ENCODE peak calls at places on chromosome 5, in ten cellular contexts. One of them, this sample, is unnamed.

GRCh38 chr5:36874465-36874864 is 2.1 kb upstream of the NIPBL start:
- DNase-seq in A549: no peak
- DNase-seq in H1: no peak
- DNase-seq in tibial nerve: no peak
- DNase-seq in K562: no peak
- DNase-seq in sigmoid colon: no peak
- DNase-seq in suprapubic skin: no peak
- DNase-seq in stomach: no peak
- DNase-seq in HepG2: no peak
- DNase-seq in ovary: no peak
- DNase-seq in this sample: no peak

GRCh38 chr5:123805300-123805699 is 293.3 kb downstream of the CSNK1G3 start:
- DNase-seq in A549: no peak
- DNase-seq in H1: no peak
- DNase-seq in tibial nerve: no peak
- DNase-seq in K562: no peak
- DNase-seq in sigmoid colon: no peak
- DNase-seq in suprapubic skin: no peak
- DNase-seq in stomach: no peak
- DNase-seq in HepG2: no peak
- DNase-seq in ovary: no peak
- DNase-seq in this sample: no peak

GRCh38 chr5:99187611-99188010 is 258.8 kb upstream of the CHD1 start:
- DNase-seq in A549: no peak
- DNase-seq in H1: no peak
- DNase-seq in tibial nerve: no peak
- DNase-seq in K562: no peak
- DNase-seq in sigmoid colon: no peak
- DNase-seq in suprapubic skin: no peak
- DNase-seq in stomach: no peak
- DNase-seq in HepG2: no peak
- DNase-seq in ovary: no peak
- DNase-seq in this sample: no peak

GRCh38 chr5:15791859-15792258 is 291.9 kb downstream of the FBXL7 start:
- DNase-seq in A549: no peak
- DNase-seq in H1: no peak
- DNase-seq in tibial nerve: no peak
- DNase-seq in K562: no peak
- DNase-seq in sigmoid colon: no peak
- DNase-seq in suprapubic skin: no peak
- DNase-seq in stomach: no peak
- DNase-seq in HepG2: no peak
- DNase-seq in ovary: no peak
- DNase-seq in this sample: no peak

GRCh38 chr5:132422720-132423442 is 53.4 kb downstream of the SLC22A5 start:
- DNase-seq in A549: peak
- DNase-seq in H1: no peak
- DNase-seq in tibial nerve: no peak
- DNase-seq in K562: peak
- DNase-seq in sigmoid colon: no peak
- DNase-seq in suprapubic skin: no peak
- DNase-seq in stomach: peak
- DNase-seq in HepG2: peak
- DNase-seq in ovary: no peak
- DNase-seq in this sample: no peak

GRCh38 chr5:66843065-66843464 is 246.9 kb downstream of the MAST4 start:
- DNase-seq in A549: no peak
- DNase-seq in H1: no peak
- DNase-seq in tibial nerve: no peak
- DNase-seq in K562: no peak
- DNase-seq in sigmoid colon: no peak
- DNase-seq in suprapubic skin: no peak
- DNase-seq in stomach: no peak
- DNase-seq in HepG2: no peak
- DNase-seq in ovary: no peak
- DNase-seq in this sample: no peak

GRCh38 chr5:77175235-77175634 is 35.2 kb upstream of the PDE8B start:
- DNase-seq in A549: no peak
- DNase-seq in H1: no peak
- DNase-seq in tibial nerve: no peak
- DNase-seq in K562: no peak
- DNase-seq in sigmoid colon: no peak
- DNase-seq in suprapubic skin: no peak
- DNase-seq in stomach: no peak
- DNase-seq in HepG2: no peak
- DNase-seq in ovary: no peak
- DNase-seq in this sample: no peak

GRCh38 chr5:53368516-53368915 is 111.9 kb upstream of the FST start:
- DNase-seq in A549: peak
- DNase-seq in H1: no peak
- DNase-seq in tibial nerve: no peak
- DNase-seq in K562: no peak
- DNase-seq in sigmoid colon: no peak
- DNase-seq in suprapubic skin: no peak
- DNase-seq in stomach: no peak
- DNase-seq in HepG2: no peak
- DNase-seq in ovary: no peak
- DNase-seq in this sample: no peak

GRCh38 chr5:142782976-142783539 is 12.9 kb downstream of the ARHGAP26 start:
- DNase-seq in A549: no peak
- DNase-seq in H1: no peak
- DNase-seq in tibial nerve: peak
- DNase-seq in K562: no peak
- DNase-seq in sigmoid colon: peak
- DNase-seq in suprapubic skin: no peak
- DNase-seq in stomach: no peak
- DNase-seq in HepG2: no peak
- DNase-seq in ovary: peak
- DNase-seq in this sample: no peak

GRCh38 chr5:125012727-125013451 is 266.4 kb upstream of the ZNF608 start:
- DNase-seq in A549: no peak
- DNase-seq in H1: no peak
- DNase-seq in tibial nerve: no peak
- DNase-seq in K562: no peak
- DNase-seq in sigmoid colon: no peak
- DNase-seq in suprapubic skin: no peak
- DNase-seq in stomach: no peak
- DNase-seq in HepG2: peak
- DNase-seq in ovary: no peak
- DNase-seq in this sample: peak

GRCh38 chr5:139543423-139543991 is 17.6 kb upstream of the UBE2D2 start:
- DNase-seq in A549: no peak
- DNase-seq in H1: peak
- DNase-seq in tibial nerve: peak
- DNase-seq in K562: peak
- DNase-seq in sigmoid colon: peak
- DNase-seq in suprapubic skin: no peak
- DNase-seq in stomach: peak
- DNase-seq in HepG2: no peak
- DNase-seq in ovary: no peak
- DNase-seq in this sample: peak

GRCh38 chr5:109853362-109853761 is 163.6 kb downstream of the MAN2A1 start:
- DNase-seq in A549: no peak
- DNase-seq in H1: no peak
- DNase-seq in tibial nerve: no peak
- DNase-seq in K562: no peak
- DNase-seq in sigmoid colon: no peak
- DNase-seq in suprapubic skin: no peak
- DNase-seq in stomach: no peak
- DNase-seq in HepG2: no peak
- DNase-seq in ovary: no peak
- DNase-seq in this sample: no peak

GRCh38 chr5:55066278-55066677 is 36.2 kb upstream of the GZMA start:
- DNase-seq in A549: no peak
- DNase-seq in H1: no peak
- DNase-seq in tibial nerve: no peak
- DNase-seq in K562: no peak
- DNase-seq in sigmoid colon: no peak
- DNase-seq in suprapubic skin: no peak
- DNase-seq in stomach: no peak
- DNase-seq in HepG2: no peak
- DNase-seq in ovary: no peak
- DNase-seq in this sample: no peak

GRCh38 chr5:55063899-55064298 is 38.5 kb upstream of the GZMA start:
- DNase-seq in A549: no peak
- DNase-seq in H1: no peak
- DNase-seq in tibial nerve: no peak
- DNase-seq in K562: no peak
- DNase-seq in sigmoid colon: no peak
- DNase-seq in suprapubic skin: no peak
- DNase-seq in stomach: no peak
- DNase-seq in HepG2: no peak
- DNase-seq in ovary: no peak
- DNase-seq in this sample: no peak

GRCh38 chr5:55063220-55063863 is 39.1 kb upstream of the GZMA start:
- DNase-seq in A549: no peak
- DNase-seq in H1: no peak
- DNase-seq in tibial nerve: no peak
- DNase-seq in K562: no peak
- DNase-seq in sigmoid colon: no peak
- DNase-seq in suprapubic skin: no peak
- DNase-seq in stomach: no peak
- DNase-seq in HepG2: no peak
- DNase-seq in ovary: no peak
- DNase-seq in this sample: no peak

GRCh38 chr5:55062039-55062779 is 38.2 kb downstream of the GZMK start:
- DNase-seq in A549: no peak
- DNase-seq in H1: no peak
- DNase-seq in tibial nerve: no peak
- DNase-seq in K562: no peak
- DNase-seq in sigmoid colon: no peak
- DNase-seq in suprapubic skin: no peak
- DNase-seq in stomach: no peak
- DNase-seq in HepG2: no peak
- DNase-seq in ovary: no peak
- DNase-seq in this sample: no peak

GRCh38 chr5:55064523-55064922 is 37.9 kb upstream of the GZMA start:
- DNase-seq in A549: no peak
- DNase-seq in H1: no peak
- DNase-seq in tibial nerve: no peak
- DNase-seq in K562: no peak
- DNase-seq in sigmoid colon: no peak
- DNase-seq in suprapubic skin: no peak
- DNase-seq in stomach: no peak
- DNase-seq in HepG2: no peak
- DNase-seq in ovary: no peak
- DNase-seq in this sample: no peak
- TF ChIP-seq POLR2A in A549: no peak
- TF ChIP-seq POLR2A in H1: no peak
- TF ChIP-seq POLR2A in tibial nerve: no peak
- TF ChIP-seq POLR2A in K562: no peak
- TF ChIP-seq POLR2A in sigmoid colon: no peak
- TF ChIP-seq POLR2A in suprapubic skin: no peak
- TF ChIP-seq POLR2A in stomach: no peak
- TF ChIP-seq POLR2A in HepG2: no peak
- TF ChIP-seq POLR2A in ovary: no peak
- TF ChIP-seq POLR2A in this sample: no peak

GRCh38 chr5:140875085-140876065 is at the start of gene PCDHA12:
- DNase-seq in A549: peak
- DNase-seq in H1: no peak
- DNase-seq in tibial nerve: no peak
- DNase-seq in K562: no peak
- DNase-seq in sigmoid colon: no peak
- DNase-seq in suprapubic skin: no peak
- DNase-seq in stomach: no peak
- DNase-seq in HepG2: no peak
- DNase-seq in ovary: no peak
- DNase-seq in this sample: peak

GRCh38 chr5:140870221-140871201 is 1.8 kb downstream of the PCDHA11 start:
- DNase-seq in A549: no peak
- DNase-seq in H1: no peak
- DNase-seq in tibial nerve: no peak
- DNase-seq in K562: no peak
- DNase-seq in sigmoid colon: no peak
- DNase-seq in suprapubic skin: no peak
- DNase-seq in stomach: no peak
- DNase-seq in HepG2: no peak
- DNase-seq in ovary: no peak
- DNase-seq in this sample: peak

GRCh38 chr5:140868721-140869554 is at the start of gene PCDHA11:
- DNase-seq in A549: peak
- DNase-seq in H1: no peak
- DNase-seq in tibial nerve: no peak
- DNase-seq in K562: peak
- DNase-seq in sigmoid colon: no peak
- DNase-seq in suprapubic skin: no peak
- DNase-seq in stomach: no peak
- DNase-seq in HepG2: peak
- DNase-seq in ovary: no peak
- DNase-seq in this sample: peak

GRCh38 chr5:140869555-140869886 is 764 bp downstream of the PCDHA11 start:
- DNase-seq in A549: no peak
- DNase-seq in H1: no peak
- DNase-seq in tibial nerve: no peak
- DNase-seq in K562: no peak
- DNase-seq in sigmoid colon: no peak
- DNase-seq in suprapubic skin: no peak
- DNase-seq in stomach: no peak
- DNase-seq in HepG2: no peak
- DNase-seq in ovary: no peak
- DNase-seq in this sample: no peak
- TF ChIP-seq CTCF in A549: no peak
- TF ChIP-seq CTCF in H1: no peak
- TF ChIP-seq CTCF in tibial nerve: no peak
- TF ChIP-seq CTCF in K562: no peak
- TF ChIP-seq CTCF in sigmoid colon: no peak
- TF ChIP-seq CTCF in suprapubic skin: no peak
- TF ChIP-seq CTCF in stomach: no peak
- TF ChIP-seq CTCF in HepG2: no peak
- TF ChIP-seq CTCF in ovary: no peak
- TF ChIP-seq CTCF in this sample: no peak

GRCh38 chr5:135436856-135437795 is 10.0 kb downstream of the DCANP1 start:
- DNase-seq in A549: no peak
- DNase-seq in H1: peak
- DNase-seq in tibial nerve: peak
- DNase-seq in K562: peak
- DNase-seq in sigmoid colon: no peak
- DNase-seq in suprapubic skin: no peak
- DNase-seq in stomach: no peak
- DNase-seq in HepG2: no peak
- DNase-seq in ovary: no peak
- DNase-seq in this sample: peak
- TF ChIP-seq EP300 in A549: no peak
- TF ChIP-seq EP300 in H1: no peak
- TF ChIP-seq EP300 in tibial nerve: no peak
- TF ChIP-seq EP300 in K562: peak
- TF ChIP-seq EP300 in sigmoid colon: no peak
- TF ChIP-seq EP300 in suprapubic skin: no peak
- TF ChIP-seq EP300 in stomach: no peak
- TF ChIP-seq EP300 in HepG2: no peak
- TF ChIP-seq EP300 in ovary: no peak
- TF ChIP-seq EP300 in this sample: no peak

DNA sequence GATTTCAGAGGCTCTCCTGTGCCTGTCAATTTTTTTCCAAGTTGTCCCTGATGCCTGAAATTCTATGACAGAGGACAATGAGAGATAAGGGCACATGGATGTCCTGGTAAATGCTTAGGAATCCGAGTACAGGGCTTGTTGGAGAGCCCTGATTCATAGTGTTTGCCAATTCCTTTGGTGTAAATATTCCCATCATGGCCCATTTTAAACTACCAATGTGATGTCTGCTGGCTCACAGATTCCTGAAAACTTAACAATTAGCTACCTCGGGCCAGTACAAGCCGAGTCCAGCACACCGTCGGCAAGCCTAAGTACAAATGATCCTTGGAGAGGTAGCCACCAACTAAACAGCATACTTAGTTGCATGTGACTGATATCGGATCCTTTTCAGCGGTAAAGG is 3.5 kb downstream of the ITK start:
- DNase-seq in A549: no peak
- DNase-seq in H1: no peak
- DNase-seq in tibial nerve: no peak
- DNase-seq in K562: no peak
- DNase-seq in sigmoid colon: no peak
- DNase-seq in suprapubic skin: no peak
- DNase-seq in stomach: no peak
- DNase-seq in HepG2: no peak
- DNase-seq in ovary: no peak
- DNase-seq in this sample: no peak
- TF ChIP-seq POLR2A in A549: no peak
- TF ChIP-seq POLR2A in H1: no peak
- TF ChIP-seq POLR2A in tibial nerve: no peak
- TF ChIP-seq POLR2A in K562: no peak
- TF ChIP-seq POLR2A in sigmoid colon: no peak
- TF ChIP-seq POLR2A in suprapubic skin: no peak
- TF ChIP-seq POLR2A in stomach: no peak
- TF ChIP-seq POLR2A in HepG2: no peak
- TF ChIP-seq POLR2A in ovary: no peak
- TF ChIP-seq POLR2A in this sample: no peak